ENCODE peak calls at places on chromosome 3, in nine cellular contexts. L is NCI-H748 treated with DMSO at 0.1 percent for 48 hours; I is RCC 7860; J is stimulated activated CD8-positive, alpha-beta memory T cell treated with anti-CD3 and anti-CD28 coated beads, Interleukin-7, amount 100 ng/mL, for 24 hours; B is NCI-H1092 treated with DMSO at 0.1 percent for 48 hours; Y is activated effector memory CD4-positive, alpha-beta T cell treated with Interleukin-2 at 50 U/mL for 16 hours; C is HFFc6; K is CD14-positive monocyte; W is HS-5. N is an unnamed sample.

GRCh38 chr3:180961087-180961486 is 28.4 kb downstream of the DNAJC19 start:
- DNase-seq in L (no peak), I (no peak), J (no peak), B (no peak), Y (no peak), C (no peak), K (no peak), W (no peak), N (no peak)

GRCh38 chr3:142134799-142135325 is 14.5 kb downstream of the TFDP2 start:
- DNase-seq in L (no peak), I (no peak), J (no peak), B (no peak), Y (no peak), C (no peak), K (no peak), W (no peak), N (no peak)

GRCh38 chr3:133135303-133135702 is 97.1 kb downstream of the TMEM108 start:
- DNase-seq in L (peak), I (no peak), J (no peak), B (peak), Y (no peak), C (no peak), K (no peak), W (no peak), N (no peak)

GRCh38 chr3:66253790-66254620 is 33.2 kb downstream of the SLC25A26 start:
- DNase-seq in L (peak), I (peak), J (no peak), B (peak), Y (no peak), C (peak), K (no peak), W (peak), N (peak)

GRCh38 chr3:183584246-183584913 is 28.9 kb upstream of the KLHL6 start:
- DNase-seq in L (no peak), I (no peak), J (no peak), B (no peak), Y (no peak), C (peak), K (no peak), W (no peak), N (no peak)

GRCh38 chr3:4492240-4493007 is 724 bp upstream of the ITPR1 start:
- DNase-seq in L (no peak), I (peak), J (no peak), B (no peak), Y (peak), C (peak), K (peak), W (peak), N (peak)

GRCh38 chr3:122913539-122914100 is 113.9 kb downstream of the SEMA5B start:
- DNase-seq in L (no peak), I (no peak), J (no peak), B (no peak), Y (no peak), C (no peak), K (no peak), W (no peak), N (no peak)

GRCh38 chr3:132315851-132316250 is 1.4 kb upstream of the ACP3 start:
- DNase-seq in L (no peak), I (no peak), J (no peak), B (no peak), Y (no peak), C (no peak), K (no peak), W (no peak), N (no peak)

GRCh38 chr3:45507820-45508317 is 86.7 kb upstream of the LIMD1 start:
- DNase-seq in L (no peak), I (no peak), J (no peak), B (no peak), Y (no peak), C (peak), K (no peak), W (no peak), N (peak)

GRCh38 chr3:129624347-129625070 is 18.0 kb upstream of the PLXND1 start:
- DNase-seq in L (no peak), I (no peak), J (no peak), B (no peak), Y (no peak), C (no peak), K (no peak), W (no peak), N (no peak)

GRCh38 chr3:78905700-78906099 is 862.1 kb downstream of the ROBO1 start:
- DNase-seq in L (no peak), I (no peak), J (no peak), B (no peak), Y (no peak), C (no peak), K (no peak), W (no peak), N (no peak)

GRCh38 chr3:57135964-57136363 is 29.2 kb downstream of the IL17RD start:
- DNase-seq in L (no peak), I (no peak), J (no peak), B (no peak), Y (no peak), C (no peak), K (no peak), W (no peak), N (no peak)

GRCh38 chr3:98778852-98779379 is 15.8 kb downstream of the ST3GAL6 start:
- DNase-seq in L (no peak), I (peak), J (no peak), B (no peak), Y (no peak), C (peak), K (peak), W (peak), N (no peak)

GRCh38 chr3:24519368-24520100 is 24.9 kb upstream of the THRB start:
- DNase-seq in L (no peak), I (no peak), J (no peak), B (no peak), Y (no peak), C (no peak), K (no peak), W (no peak), N (no peak)

GRCh38 chr3:155760653-155761052 is 15.8 kb upstream of the PLCH1 start:
- DNase-seq in L (no peak), I (no peak), J (no peak), B (no peak), Y (no peak), C (no peak), K (no peak), W (no peak), N (no peak)

GRCh38 chr3:115325539-115325938 is 178.5 kb upstream of the ZBTB20 start:
- DNase-seq in L (no peak), I (peak), J (no peak), B (no peak), Y (no peak), C (no peak), K (no peak), W (no peak), N (peak)

GRCh38 chr3:183481582-183481981 is 53.2 kb upstream of the MCF2L2 start:
- DNase-seq in L (no peak), I (peak), J (no peak), B (no peak), Y (no peak), C (peak), K (no peak), W (no peak), N (no peak)

GRCh38 chr3:69309810-69310209 is 76.1 kb downstream of the FRMD4B start:
- DNase-seq in L (no peak), I (peak), J (no peak), B (peak), Y (no peak), C (peak), K (no peak), W (peak), N (peak)

GRCh38 chr3:195462308-195462610 is 19.4 kb upstream of the ACAP2 start:
- DNase-seq in L (no peak), I (no peak), J (no peak), B (no peak), Y (no peak), C (no peak), K (no peak), W (no peak), N (no peak)

GRCh38 chr3:99777210-99777549 is 40.5 kb upstream of the CMSS1 start:
- DNase-seq in L (no peak), I (no peak), J (no peak), B (no peak), Y (no peak), C (no peak), K (no peak), W (no peak), N (no peak)

GRCh38 chr3:187629711-187630110 is 40.5 kb downstream of the SST start:
- DNase-seq in L (no peak), I (no peak), J (no peak), B (no peak), Y (no peak), C (peak), K (no peak), W (no peak), N (no peak)

GRCh38 chr3:127679534-127680145 is 6.9 kb downstream of the ABTB1 start:
- DNase-seq in L (no peak), I (no peak), J (no peak), B (no peak), Y (no peak), C (no peak), K (no peak), W (no peak), N (no peak)

GRCh38 chr3:192915306-192915705 is 2.4 kb downstream of the MB21D2 start:
- DNase-seq in L (peak), I (peak), J (no peak), B (peak), Y (no peak), C (peak), K (no peak), W (no peak), N (peak)

GRCh38 chr3:104596551-104596950 is 770.2 kb upstream of the ALCAM start:
- DNase-seq in L (peak), I (peak), J (no peak), B (peak), Y (no peak), C (peak), K (no peak), W (peak), N (peak)

GRCh38 chr3:76585794-76586392 is 454.0 kb upstream of the ROBO2 start:
- DNase-seq in L (no peak), I (peak), J (no peak), B (peak), Y (no peak), C (no peak), K (no peak), W (no peak), N (peak)

GRCh38 chr3:48472673-48472922 is 26.1 kb downstream of the ATRIP start:
- DNase-seq in L (no peak), I (no peak), J (peak), B (no peak), Y (no peak), C (no peak), K (no peak), W (no peak), N (peak)

GRCh38 chr3:100395674-100396073 is 5.2 kb downstream of the TOMM70 start:
- DNase-seq in L (no peak), I (no peak), J (no peak), B (no peak), Y (no peak), C (no peak), K (no peak), W (no peak), N (no peak)

GRCh38 chr3:176521531-176522175 is 675.6 kb downstream of the TBL1XR1 start:
- DNase-seq in L (no peak), I (no peak), J (no peak), B (no peak), Y (no peak), C (peak), K (no peak), W (peak), N (no peak)

GRCh38 chr3:66177026-66177425 is 43.8 kb upstream of the SLC25A26 start:
- DNase-seq in L (no peak), I (no peak), J (no peak), B (no peak), Y (no peak), C (no peak), K (no peak), W (no peak), N (no peak)

GRCh38 chr3:146223401-146224373 is 27.2 kb downstream of the PLSCR4 start:
- DNase-seq in L (no peak), I (peak), J (no peak), B (no peak), Y (no peak), C (no peak), K (no peak), W (no peak), N (no peak)

GRCh38 chr3:127784283-127784682 is 38.0 kb downstream of the MGLL start:
- DNase-seq in L (no peak), I (no peak), J (no peak), B (no peak), Y (no peak), C (no peak), K (peak), W (no peak), N (no peak)

GRCh38 chr3:32817561-32818430 is at the start of gene TRIM71:
- DNase-seq in L (no peak), I (no peak), J (no peak), B (peak), Y (no peak), C (no peak), K (no peak), W (peak), N (no peak)

GRCh38 chr3:65596511-65597224 is 442.1 kb downstream of the MAGI1 start:
- DNase-seq in L (peak), I (no peak), J (no peak), B (peak), Y (no peak), C (no peak), K (no peak), W (no peak), N (no peak)

GRCh38 chr3:159796744-159797143 is 191.9 kb upstream of the IL12A start:
- DNase-seq in L (no peak), I (peak), J (no peak), B (no peak), Y (no peak), C (peak), K (no peak), W (no peak), N (no peak)

GRCh38 chr3:5058463-5058862 is 63.6 kb upstream of the ARL8B start:
- DNase-seq in L (no peak), I (peak), J (no peak), B (no peak), Y (no peak), C (peak), K (no peak), W (peak), N (no peak)